ENCODE peak calls at places on chromosomes 13 and 19, in six cellular contexts. S is IMR-90, N is H1, M is A549, C is HepG2, K is SK-N-SH. D is an unnamed sample.

GRCh38 chr13:60661514-60661913 is 264.5 kb downstream of the TDRD3 start:
- DNase-seq in M (no peak), C (no peak), N (no peak), S (no peak), K (no peak), D (no peak)

GRCh38 chr13:93227906-93228801 is 1.5 kb downstream of the GPC6 start:
- DNase-seq in S (peak), M (no peak), K (peak), N (peak), C (peak), D (no peak)

GRCh38 chr13:95624020-95624419 is 20.5 kb downstream of the DZIP1 start:
- DNase-seq in K (peak), M (peak), S (peak), N (peak), C (peak), D (no peak)

GRCh38 chr19:30559446-30559845 is 187.3 kb downstream of the ZNF536 start:
- DNase-seq in K (no peak), C (no peak), M (no peak), S (no peak), N (no peak), D (no peak)

GRCh38 chr19:28710278-28710677 is 502.7 kb downstream of the UQCRFS1 start:
- DNase-seq in C (peak), M (peak), S (peak), K (peak), N (no peak), D (peak)

GRCh38 chr19:54905908-54906511 is at the start of gene NCR1:
- DNase-seq in S (no peak), C (no peak), N (no peak), M (no peak), K (no peak), D (no peak)

GRCh38 chr19:51807111-51807701 is 12.2 kb downstream of the FPR3 start:
- DNase-seq in S (no peak), N (peak), C (peak), K (no peak), M (no peak), D (no peak)

GRCh38 chr19:16180611-16181010 is 4.6 kb upstream of the FAM32A start:
- DNase-seq in M (no peak), K (no peak), S (peak), C (no peak), N (no peak), D (no peak)

GRCh38 chr19:19531951-19532805 is 3.5 kb downstream of the YJEFN3 start:
- DNase-seq in K (peak), M (peak), C (peak), S (peak), N (peak), D (no peak)

GRCh38 chr19:1775951-1776605 is 22.8 kb downstream of the ONECUT3 start:
- DNase-seq in N (peak), C (no peak), S (no peak), K (peak), M (no peak), D (no peak)

GRCh38 chr19:51566489-51567100 is 4.5 kb upstream of the ZNF175 start:
- DNase-seq in S (no peak), K (no peak), M (no peak), C (no peak), N (no peak), D (no peak)

GRCh38 chr19:57078802-57079201 is 41.0 kb upstream of the USP29 start:
- DNase-seq in K (no peak), M (no peak), S (no peak), N (no peak), C (peak), D (no peak)
- TF ChIP-seq RAD21 in K (no peak), M (no peak), S (no peak), N (no peak), C (no peak), D (no peak)

GRCh38 chr13:40981949-40982348 is 37.2 kb downstream of the ELF1 start:
- DNase-seq in S (no peak), M (no peak), K (no peak), N (no peak), C (no peak), D (no peak)

GRCh38 chr13:40982772-40983171 is 36.3 kb downstream of the ELF1 start:
- DNase-seq in N (no peak), C (no peak), M (no peak), S (peak), K (peak), D (peak)

GRCh38 chr13:40979232-40979631 is 39.9 kb downstream of the ELF1 start:
- DNase-seq in K (no peak), M (no peak), N (no peak), C (no peak), S (no peak), D (no peak)

GRCh38 chr13:40981361-40981760 is 37.8 kb downstream of the ELF1 start:
- DNase-seq in N (no peak), C (no peak), S (no peak), M (no peak), K (no peak), D (no peak)

GRCh38 chr13:40980466-40980865 is 38.6 kb downstream of the ELF1 start:
- DNase-seq in K (no peak), S (no peak), C (no peak), M (no peak), N (no peak), D (no peak)
- TF ChIP-seq RAD21 in K (no peak), S (no peak), C (no peak), M (no peak), N (no peak), D (no peak)

DNA sequence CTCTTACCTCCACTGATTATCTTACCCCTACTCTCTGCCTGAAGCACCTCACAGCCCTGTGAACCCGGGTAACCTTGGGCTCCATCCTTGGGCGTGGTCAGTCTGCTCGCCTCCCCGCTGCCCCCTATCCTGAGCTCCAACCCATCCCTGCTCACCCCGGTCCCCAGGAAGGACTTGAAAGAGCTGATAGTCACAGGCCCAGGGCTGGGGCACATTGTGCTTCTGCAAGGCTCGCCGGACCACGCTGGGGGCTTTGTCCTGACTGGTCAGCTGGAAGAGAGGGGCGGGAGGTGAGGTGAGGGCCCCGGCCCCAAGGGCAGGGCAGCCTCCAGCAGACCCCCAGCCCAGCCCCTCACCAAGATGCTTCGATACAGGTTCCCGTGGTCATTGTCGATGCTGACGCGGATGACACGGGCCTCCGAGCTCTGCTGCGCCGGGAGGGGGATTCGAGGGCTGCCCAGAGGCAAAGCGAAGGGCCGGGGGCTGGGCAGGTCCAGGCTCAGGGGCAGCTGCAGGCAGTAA is 13.0 kb upstream of the EPOR start:
- DNase-seq in C (no peak), K (no peak), M (no peak), N (no peak), S (no peak), D (no peak)
- TF ChIP-seq RAD21 in C (no peak), K (no peak), M (no peak), N (no peak), S (no peak), D (no peak)

GRCh38 chr13:30135868-30136267 is 171.5 kb downstream of the KATNAL1 start:
- DNase-seq in C (no peak), M (no peak), S (no peak), K (no peak), N (no peak), D (no peak)

GRCh38 chr13:30133976-30134375 is 173.4 kb downstream of the KATNAL1 start:
- DNase-seq in C (no peak), S (no peak), K (no peak), M (no peak), N (no peak), D (no peak)

GRCh38 chr13:30135351-30135750 is 172.0 kb downstream of the KATNAL1 start:
- DNase-seq in S (no peak), M (no peak), C (no peak), K (no peak), N (no peak), D (no peak)

GRCh38 chr13:30133554-30133912 is 173.8 kb downstream of the KATNAL1 start:
- DNase-seq in S (no peak), K (no peak), N (no peak), M (no peak), C (no peak), D (no peak)

DNA sequence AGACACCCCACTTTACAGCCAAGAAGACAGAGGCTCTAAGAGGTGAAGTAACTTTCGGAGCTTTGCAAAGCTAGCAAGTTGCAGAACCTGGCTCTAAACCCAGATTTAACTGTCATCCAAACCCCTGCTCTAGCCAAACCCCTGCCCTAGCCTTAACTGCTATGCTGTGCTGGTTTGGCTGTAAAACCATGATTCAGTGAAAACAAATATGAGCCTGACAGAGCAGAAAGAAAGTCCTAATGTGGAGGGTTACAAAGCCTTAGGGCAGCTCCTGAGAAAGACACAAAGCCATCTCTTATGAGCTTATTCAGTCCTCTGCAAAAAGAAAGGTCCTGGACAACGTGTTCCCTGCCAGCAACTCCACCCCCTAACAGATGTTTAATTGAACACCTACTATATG is 172.8 kb downstream of the KATNAL1 start:
- DNase-seq in N (no peak), C (no peak), S (no peak), K (no peak), M (no peak), D (no peak)
- TF ChIP-seq RAD21 in N (no peak), C (no peak), S (no peak), K (no peak), M (no peak), D (no peak)

GRCh38 chr13:35781044-35781443 is 304.6 kb upstream of the MAB21L1 start:
- DNase-seq in N (no peak), C (no peak), S (peak), M (no peak), K (no peak), D (no peak)

GRCh38 chr13:35784286-35784951 is 307.9 kb upstream of the MAB21L1 start:
- DNase-seq in N (no peak), M (no peak), S (no peak), K (no peak), C (peak), D (no peak)

GRCh38 chr13:35781661-35782060 is 305.2 kb upstream of the MAB21L1 start:
- DNase-seq in N (no peak), M (no peak), C (no peak), K (no peak), S (no peak), D (no peak)

GRCh38 chr13:35780613-35781012 is 304.1 kb upstream of the MAB21L1 start:
- DNase-seq in M (no peak), S (no peak), N (no peak), C (no peak), K (no peak), D (no peak)

DNA sequence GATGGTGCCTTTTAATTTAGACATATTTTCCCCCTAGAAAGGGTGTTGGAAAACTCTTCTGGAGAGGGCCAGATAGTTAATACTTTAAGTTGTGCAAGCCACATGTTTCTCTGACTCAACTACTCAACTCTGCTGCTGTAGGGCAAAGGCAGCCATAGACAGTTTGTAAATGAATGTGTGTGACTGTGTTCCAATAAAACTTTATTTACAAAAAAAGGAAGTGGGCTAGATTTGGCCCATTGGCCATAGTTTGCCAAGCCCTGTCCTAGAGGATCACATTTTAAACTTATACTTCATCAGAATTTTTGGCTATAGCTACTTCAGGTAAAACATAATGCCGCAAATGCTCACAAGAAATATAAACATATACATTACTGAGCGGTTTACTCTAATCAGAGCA is 306.3 kb upstream of the MAB21L1 start:
- DNase-seq in C (no peak), M (no peak), N (no peak), K (no peak), S (no peak), D (no peak)
- TF ChIP-seq RAD21 in C (no peak), M (no peak), N (no peak), K (no peak), S (no peak), D (no peak)

GRCh38 chr13:69580255-69580654 is 527.4 kb upstream of the ATXN8OS start:
- DNase-seq in K (no peak), C (no peak), S (no peak), N (no peak), M (no peak), D (no peak)
- TF ChIP-seq RAD21 in K (no peak), C (no peak), S (no peak), N (no peak), M (no peak), D (no peak)

GRCh38 chr19:17829855-17830566 is 8.7 kb upstream of the INSL3 start:
- DNase-seq in N (peak), C (no peak), S (peak), K (peak), M (peak), D (no peak)
- TF ChIP-seq RAD21 in N (peak), C (no peak), S (no peak), K (no peak), M (no peak), D (no peak)

GRCh38 chr19:8640402-8641004 is 10.1 kb downstream of the NFILZ start:
- DNase-seq in M (peak), K (no peak), S (no peak), N (no peak), C (peak), D (no peak)
- TF ChIP-seq RAD21 in M (peak), K (no peak), S (no peak), N (no peak), C (no peak), D (no peak)

GRCh38 chr13:44874176-44874575 is 115.1 kb downstream of the NUFIP1 start:
- DNase-seq in C (no peak), N (no peak), K (no peak), M (no peak), S (no peak), D (no peak)

GRCh38 chr13:44876782-44877324 is 112.4 kb downstream of the NUFIP1 start:
- DNase-seq in M (no peak), K (no peak), N (peak), C (no peak), S (no peak), D (no peak)

GRCh38 chr13:44874886-44875630 is 114.2 kb downstream of the NUFIP1 start:
- DNase-seq in M (no peak), N (no peak), K (no peak), C (no peak), S (no peak), D (no peak)

GRCh38 chr13:44884076-44884729 is 105.1 kb downstream of the NUFIP1 start:
- DNase-seq in C (no peak), M (no peak), N (no peak), S (peak), K (no peak), D (no peak)

GRCh38 chr13:44879452-44880058 is 109.7 kb downstream of the NUFIP1 start:
- DNase-seq in C (no peak), S (peak), K (peak), M (no peak), N (no peak), D (peak)
- TF ChIP-seq RAD21 in C (no peak), S (peak), K (peak), M (peak), N (peak), D (peak)

GRCh38 chr13:100436099-100436498 is 152.5 kb downstream of the GGACT start:
- DNase-seq in M (no peak), N (no peak), K (no peak), S (no peak), C (peak), D (no peak)

GRCh38 chr13:100438059-100438788 is 150.4 kb downstream of the GGACT start:
- DNase-seq in K (no peak), N (no peak), S (no peak), C (no peak), M (no peak), D (no peak)

GRCh38 chr13:100432611-100433010 is 156.0 kb downstream of the GGACT start:
- DNase-seq in K (no peak), C (no peak), N (no peak), M (no peak), S (no peak), D (no peak)

GRCh38 chr13:100433475-100433874 is 155.1 kb downstream of the GGACT start:
- DNase-seq in C (no peak), N (no peak), S (no peak), M (no peak), K (no peak), D (no peak)

GRCh38 chr13:100434010-100434763 is 154.4 kb downstream of the GGACT start:
- DNase-seq in S (peak), C (peak), K (no peak), M (no peak), N (no peak), D (peak)
- TF ChIP-seq RAD21 in S (no peak), C (no peak), K (no peak), M (no peak), N (no peak), D (peak)